ENCODE peak calls at places on chromosomes 2 and 18, in six cellular contexts. J is hepatocyte, Z is uterus, C is IMR-90, Q is tibial artery, E is fibroblast of lung. L is an unnamed sample. For H3K4me1, the result is how much of the 10 kb centered on the place peaks cover.

GRCh38 chr2:212711851-212712250 is 173.2 kb upstream of the ERBB4 start:
- DNase-seq in Z (no peak), Q (no peak), C (peak), J (no peak), E (peak), L (no peak)

GRCh38 chr2:221570321-221571107 is 1.6 kb downstream of the EPHA4 start:
- DNase-seq in C (peak), Q (peak), Z (peak), J (peak), E (peak), L (no peak)

GRCh38 chr2:227703961-227704360 is 13.9 kb downstream of the SLC19A3 start:
- DNase-seq in E (peak), Z (no peak), Q (no peak), J (no peak), C (peak), L (no peak)

GRCh38 chr18:22378672-22379282 is 38.9 kb downstream of the CTAGE1 start:
- DNase-seq in Q (no peak), C (peak), Z (no peak), J (peak), E (peak), L (no peak)

GRCh38 chr2:20868377-20868776 is 45.5 kb upstream of the LDAH start:
- DNase-seq in C (no peak), E (no peak), J (no peak), Q (no peak), Z (no peak), L (no peak)

GRCh38 chr2:54572262-54572635 is 116.1 kb downstream of the SPTBN1 start:
- DNase-seq in Q (no peak), Z (no peak), J (peak), E (peak), C (peak), L (no peak)

GRCh38 chr2:19355931-19356544 is 2.4 kb downstream of the OSR1 start:
- DNase-seq in E (peak), C (peak), Q (no peak), Z (no peak), J (no peak), L (no peak)

GRCh38 chr18:62586148-62586774 is 63.4 kb downstream of the ZCCHC2 start:
- DNase-seq in C (peak), Z (peak), J (peak), Q (peak), E (peak), L (no peak)

GRCh38 chr2:238260879-238261278 is 21.0 kb upstream of the HES6 start:
- DNase-seq in C (no peak), E (no peak), J (no peak), Q (no peak), Z (no peak), L (no peak)

GRCh38 chr2:144466637-144467036 is 53.3 kb downstream of the ZEB2 start:
- DNase-seq in E (no peak), C (no peak), J (no peak), Z (no peak), Q (no peak), L (no peak)

GRCh38 chr18:68484241-68484640 is 230.7 kb downstream of the TMX3 start:
- DNase-seq in J (no peak), E (peak), Q (no peak), Z (no peak), C (peak), L (no peak)

GRCh38 chr2:141714486-141714885 is 416.3 kb downstream of the LRP1B start:
- DNase-seq in E (peak), Q (no peak), C (no peak), J (no peak), Z (no peak), L (no peak)

GRCh38 chr2:257429-257828 is 6.4 kb downstream of the SH3YL1 start:
- DNase-seq in Q (no peak), E (no peak), J (no peak), Z (no peak), C (no peak), L (no peak)

GRCh38 chr2:165198181-165198580 is 5.7 kb downstream of the SCN3A start:
- DNase-seq in E (no peak), Z (no peak), Q (no peak), J (no peak), C (no peak), L (no peak)

GRCh38 chr2:208657468-208657867 is 250.9 kb downstream of the PTH2R start:
- DNase-seq in C (no peak), E (no peak), Q (no peak), J (no peak), Z (no peak), L (no peak)

GRCh38 chr18:3103576-3103975 is 90.6 kb upstream of the LPIN2 start:
- DNase-seq in Z (no peak), C (no peak), E (no peak), J (no peak), Q (no peak), L (no peak)

GRCh38 chr2:61980758-61981157 is 75.3 kb downstream of the COMMD1 start:
- DNase-seq in E (no peak), C (no peak), J (no peak), Z (no peak), Q (no peak), L (no peak)

GRCh38 chr2:162074937-162075688 is 1.1 kb upstream of the DPP4 start:
- DNase-seq in Z (no peak), C (peak), J (no peak), E (no peak), Q (no peak), L (no peak)

GRCh38 chr18:44130365-44130942 is 550.2 kb upstream of the SETBP1 start:
- DNase-seq in C (peak), Q (no peak), E (peak), J (peak), Z (no peak), L (no peak)

GRCh38 chr18:11293794-11294193 is 144.4 kb upstream of the PIEZO2 start:
- DNase-seq in J (no peak), Z (no peak), C (no peak), Q (no peak), E (no peak), L (no peak)

GRCh38 chr2:120531863-120532600 is 186.1 kb downstream of the INHBB start:
- DNase-seq in Z (no peak), Q (peak), C (no peak), J (no peak), E (peak), L (no peak)

GRCh38 chr2:145230546-145230945 is 710.6 kb upstream of the ZEB2 start:
- DNase-seq in Z (no peak), Q (no peak), C (peak), E (peak), J (no peak), L (no peak)

GRCh38 chr2:119292226-119292625 is 68.6 kb downstream of the STEAP3 start:
- DNase-seq in Z (no peak), E (peak), Q (no peak), C (peak), J (peak), L (no peak)

GRCh38 chr2:133789743-133790142 is 221.5 kb upstream of the NCKAP5 start:
- DNase-seq in E (no peak), C (no peak), Q (no peak), J (peak), Z (no peak), L (no peak)

GRCh38 chr2:1625281-1626001 is 118.9 kb downstream of the PXDN start:
- DNase-seq in J (peak), C (peak), Z (peak), Q (no peak), E (peak), L (peak)

GRCh38 chr18:22710628-22711380 is 222.3 kb upstream of the RBBP8 start:
- DNase-seq in Q (peak), J (peak), E (peak), C (peak), Z (peak), L (no peak)

GRCh38 chr18:43620936-43621335 is 343.6 kb upstream of the SYT4 start:
- DNase-seq in Z (no peak), E (peak), J (peak), C (peak), Q (no peak), L (no peak)

GRCh38 chr18:74440808-74441427 is 16.2 kb downstream of the DIPK1C start:
- DNase-seq in E (no peak), Z (no peak), J (no peak), C (no peak), Q (no peak), L (no peak)

GRCh38 chr2:235924675-235925063 is 243.5 kb downstream of the GBX2 start:
- DNase-seq in J (no peak), Q (no peak), C (peak), Z (no peak), E (no peak), L (peak)

GRCh38 chr2:235044501-235045271 is 92.9 kb downstream of the SH3BP4 start:
- DNase-seq in C (no peak), J (no peak), Q (no peak), Z (no peak), E (no peak), L (no peak)

GRCh38 chr2:181038796-181039195 is 58.4 kb downstream of the UBE2E3 start:
- DNase-seq in J (no peak), C (peak), Q (no peak), E (peak), Z (no peak), L (no peak)

GRCh38 chr2:205747827-205748386 is 65.6 kb downstream of the NRP2 start:
- DNase-seq in J (no peak), Q (no peak), C (no peak), E (no peak), Z (no peak), L (no peak)

DNA sequence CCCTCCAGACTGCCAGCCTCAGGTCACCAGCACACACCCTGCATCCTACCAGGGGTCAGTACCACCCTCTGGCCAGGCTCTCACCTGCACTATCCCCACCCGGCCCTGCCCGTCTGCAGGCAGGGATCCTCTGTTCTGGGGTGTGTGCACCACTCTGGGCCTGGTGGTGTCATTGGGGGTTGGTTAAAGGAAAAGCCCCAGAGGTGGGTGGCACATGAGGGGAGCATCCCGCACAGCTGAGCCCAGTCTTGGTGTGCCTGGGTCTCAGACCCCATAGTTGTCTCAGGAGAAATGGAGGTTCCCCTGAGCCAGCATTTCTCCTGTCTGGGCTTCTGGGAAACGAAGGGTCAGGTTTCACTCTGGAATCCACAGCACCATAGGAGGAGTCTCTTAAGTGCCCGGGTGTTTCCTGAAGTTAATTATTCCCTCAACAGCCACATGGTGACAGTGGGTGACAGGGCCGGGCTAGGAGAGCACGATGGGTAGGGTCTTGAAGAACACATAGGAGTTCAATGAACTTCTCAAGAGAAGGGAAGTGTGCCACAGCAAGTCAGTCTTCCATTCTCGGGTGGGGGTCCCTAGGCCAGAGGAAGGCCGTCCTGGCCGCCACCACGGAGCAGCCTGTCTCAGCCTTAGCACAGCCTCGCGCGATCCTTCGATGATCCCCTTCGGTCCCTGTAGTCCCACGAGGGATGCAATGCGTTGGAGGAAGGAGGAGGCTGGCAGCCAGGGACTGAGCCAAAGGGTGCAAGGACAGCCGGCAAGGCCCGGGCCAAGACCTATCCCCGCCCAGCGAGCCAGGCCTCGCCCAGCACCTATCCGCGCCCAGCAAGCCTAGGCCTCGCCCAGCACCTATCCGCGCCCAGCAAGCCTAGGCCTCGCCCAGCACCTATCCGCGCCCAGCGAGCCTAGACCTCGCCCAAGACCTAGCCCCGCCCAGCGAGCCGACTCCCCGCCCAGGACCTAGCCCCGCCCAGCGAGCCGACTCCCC is 1.1 kb upstream of the FARP2 start:
- DNase-seq in J (peak), E (peak), Q (peak), C (peak), Z (peak), L (peak)
- TF ChIP-seq CTCF in J (no peak), E (no peak), Q (no peak), C (no peak), Z (no peak), L (no peak)

DNA sequence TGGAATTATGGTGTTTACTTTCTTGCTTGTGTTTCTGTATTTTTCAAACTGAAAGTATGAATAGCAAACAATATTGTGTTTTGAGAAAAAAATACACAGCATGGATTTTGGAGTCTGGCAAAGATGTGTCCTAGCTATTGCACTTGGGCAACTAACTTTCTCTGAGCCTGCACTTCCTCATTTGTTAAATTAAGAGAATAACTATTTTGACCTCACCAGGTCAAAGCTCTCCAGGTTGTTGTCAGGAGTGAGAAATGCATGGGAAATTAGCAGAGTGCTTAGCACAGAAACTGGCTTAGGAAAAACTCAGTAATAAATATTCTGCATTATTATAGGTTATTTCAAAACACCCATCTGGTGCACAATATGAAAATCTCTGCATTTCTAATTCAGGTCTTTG is 28.2 kb downstream of the LYPD1 start:
- DNase-seq in Q (no peak), C (no peak), E (no peak), Z (no peak), J (no peak), L (no peak)
- H3K4me1 ChIP-seq in Q (under half), C (under half), E (under half), Z (under half), J (under half), L (under half)

GRCh38 chr2:160433466-160434172 is 60.0 kb downstream of the RBMS1 start:
- DNase-seq in Q (no peak), E (peak), J (peak), C (no peak), Z (no peak), L (no peak)

GRCh38 chr2:160430001-160430344 is 63.6 kb downstream of the RBMS1 start:
- DNase-seq in E (no peak), Q (no peak), Z (no peak), C (no peak), J (no peak), L (no peak)

GRCh38 chr2:160434254-160434948 is 59.2 kb downstream of the RBMS1 start:
- DNase-seq in C (no peak), Z (no peak), J (no peak), E (peak), Q (no peak), L (no peak)

GRCh38 chr2:160431441-160431840 is 62.2 kb downstream of the RBMS1 start:
- DNase-seq in J (no peak), E (no peak), Q (no peak), C (peak), Z (no peak), L (no peak)

DNA sequence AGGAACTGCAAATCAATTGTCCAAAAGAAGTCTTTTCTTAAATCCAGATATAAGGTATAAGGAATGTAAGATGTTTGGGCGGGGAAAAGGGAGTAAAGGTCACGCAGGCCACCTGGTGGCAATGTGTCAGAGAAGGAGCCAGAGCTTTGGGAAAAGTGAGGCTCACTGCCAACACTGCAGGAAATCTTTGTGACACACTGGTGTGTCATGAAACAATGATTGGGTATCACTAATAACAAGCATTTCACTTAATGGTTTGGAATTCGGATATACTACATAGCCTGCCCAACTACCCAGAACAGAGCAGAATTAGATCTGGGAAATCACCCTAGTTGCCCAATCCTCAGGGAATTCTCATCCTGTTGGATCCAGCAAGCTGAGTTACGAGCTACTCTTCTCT is 61.0 kb downstream of the RBMS1 start:
- DNase-seq in E (peak), Z (no peak), J (no peak), Q (no peak), C (peak), L (peak)
- TF ChIP-seq CTCF in E (no peak), Z (no peak), J (no peak), Q (no peak), C (no peak), L (peak)

GRCh38 chr18:13219012-13219396 is 444 bp downstream of the LDLRAD4 start:
- DNase-seq in C (no peak), J (no peak), Z (no peak), Q (no peak), E (no peak), L (no peak)
- H3K4me1 ChIP-seq in C (under half), J (under half), Z (under half), Q (under half), E (under half), L (under half)

GRCh38 chr18:46250084-46250811 is 146.1 kb downstream of the HAUS1 start:
- DNase-seq in J (peak), Z (no peak), Q (no peak), C (peak), E (peak), L (no peak)

GRCh38 chr18:46252754-46253153 is 148.6 kb downstream of the HAUS1 start:
- DNase-seq in Z (no peak), E (no peak), J (no peak), Q (no peak), C (no peak), L (no peak)

GRCh38 chr18:46247938-46248337 is 143.8 kb downstream of the HAUS1 start:
- DNase-seq in E (no peak), Z (no peak), C (no peak), J (no peak), Q (no peak), L (no peak)

GRCh38 chr18:46253498-46253897 is 149.3 kb downstream of the HAUS1 start:
- DNase-seq in C (peak), E (peak), Z (peak), J (no peak), Q (no peak), L (no peak)

GRCh38 chr18:46250812-46251173 is 146.6 kb downstream of the HAUS1 start:
- DNase-seq in Q (no peak), E (no peak), Z (no peak), J (no peak), C (no peak), L (no peak)
- TF ChIP-seq CTCF in Q (no peak), E (no peak), Z (no peak), J (no peak), C (no peak), L (no peak)

DNA sequence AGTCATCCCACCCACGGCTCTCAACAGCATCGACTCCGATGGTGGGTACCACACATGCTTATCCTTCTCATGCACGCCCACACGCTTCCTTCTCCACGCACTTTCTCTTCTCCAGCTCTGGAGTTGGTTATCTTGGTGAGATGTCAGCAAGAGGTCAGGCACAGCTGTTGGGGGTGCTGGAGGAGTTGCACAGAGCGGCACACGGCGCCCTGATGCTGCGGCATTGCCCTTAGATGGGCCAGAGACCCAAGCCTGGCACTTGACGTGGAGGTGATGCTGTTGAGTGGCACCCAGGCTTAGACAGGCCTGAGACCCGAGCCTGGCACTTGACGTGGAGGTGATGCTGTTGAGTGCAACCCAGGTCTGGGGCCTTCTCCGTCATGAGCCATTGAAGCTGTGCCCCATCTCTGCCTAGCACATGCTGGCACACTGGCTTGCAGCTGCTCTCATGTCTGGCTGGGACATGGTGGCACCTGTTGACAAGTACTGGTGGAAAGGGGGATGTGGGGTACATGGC is 83.2 kb downstream of the DGKD start:
- DNase-seq in J (no peak), Z (no peak), C (no peak), E (no peak), Q (peak), L (no peak)
- H3K4me1 ChIP-seq in J (under half), Z (under half), C (under half), E (under half), Q (under half), L (under half)

DNA sequence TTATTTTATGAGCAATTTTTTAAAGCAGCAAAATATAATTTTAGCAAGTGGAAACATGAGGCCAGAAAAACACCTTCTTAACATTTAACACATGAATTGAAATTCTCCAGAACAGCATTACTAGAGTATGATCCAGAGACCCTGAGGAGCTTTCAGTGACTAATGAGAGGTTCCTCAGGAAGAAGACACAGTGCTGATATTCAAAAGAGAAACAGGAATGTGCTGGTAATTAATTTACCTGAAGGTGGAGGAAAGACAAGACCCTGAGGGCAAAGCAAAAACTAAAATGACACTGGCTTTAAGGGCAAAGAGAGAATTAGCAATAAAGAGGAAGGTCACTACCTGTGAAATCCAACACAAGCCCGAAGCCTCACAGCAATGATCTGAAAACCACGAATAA is 97.0 kb downstream of the CDH2 start:
- DNase-seq in E (no peak), C (no peak), J (no peak), Z (no peak), Q (no peak), L (no peak)
- TF ChIP-seq CTCF in E (no peak), C (no peak), J (no peak), Z (no peak), Q (no peak), L (no peak)

GRCh38 chr2:70523996-70524965 is 29.3 kb downstream of the TGFA start:
- DNase-seq in Q (no peak), J (no peak), Z (no peak), C (peak), E (no peak), L (peak)
- H3K4me1 ChIP-seq in Q (under half), J (under half), Z (under half), C (under half), E (under half), L (half or more)

GRCh38 chr2:229825476-229825875 is 96.3 kb downstream of the TRIP12 start:
- DNase-seq in E (no peak), Z (no peak), J (no peak), C (no peak), Q (no peak), L (no peak)
- TF ChIP-seq CTCF in E (no peak), Z (no peak), J (no peak), C (no peak), Q (no peak), L (no peak)